ENCODE peak calls at places on chromosomes 7 and 10, in eight cellular contexts. C is AG04450; L is RWPE2; J is upper lobe of right lung; V is HCT116; Y is cardiac muscle cell; M is heart right ventricle; W is CD4-positive, alpha-beta T cell. S is an unnamed sample. For H3K9me3 and H3K27me3, the result is how much of the 10 kb centered on the place peaks cover.

GRCh38 chr10:58641708-58642107 is 129.0 kb downstream of the BICC1 start:
- DNase-seq in C (no peak), L (no peak), J (no peak), V (no peak), Y (peak), M (no peak), W (no peak), S (no peak)

GRCh38 chr10:52729259-52730104 is 43.1 kb downstream of the MBL2 start:
- DNase-seq in C (no peak), L (no peak), J (no peak), V (peak), Y (peak), M (no peak), W (no peak), S (no peak)

GRCh38 chr7:136869006-136869961 is 832 bp downstream of the CHRM2 start:
- DNase-seq in C (no peak), L (no peak), J (peak), V (no peak), Y (peak), M (peak), W (no peak), S (peak)

GRCh38 chr7:130733866-130734524 is at the start of gene KLF14:
- DNase-seq in C (no peak), L (no peak), J (peak), V (peak), Y (peak), M (no peak), W (peak), S (peak)

GRCh38 chr7:79212334-79212733 is 241.1 kb downstream of the MAGI2 start:
- DNase-seq in C (no peak), L (no peak), J (no peak), V (no peak), Y (no peak), M (no peak), W (no peak), S (no peak)

GRCh38 chr10:74008212-74008731 is 10.4 kb downstream of the VCL start:
- DNase-seq in C (peak), L (no peak), J (no peak), V (no peak), Y (peak), M (no peak), W (no peak), S (no peak)

GRCh38 chr7:80302078-80302477 is 167.4 kb downstream of the GNAI1 start:
- DNase-seq in C (no peak), L (no peak), J (no peak), V (no peak), Y (no peak), M (no peak), W (no peak), S (no peak)

GRCh38 chr10:128633864-128634541 is 507.8 kb upstream of the MKI67 start:
- DNase-seq in C (no peak), L (no peak), J (no peak), V (no peak), Y (peak), M (no peak), W (no peak), S (no peak)

GRCh38 chr10:16519908-16520861 is 1.5 kb downstream of the C1QL3 start:
- DNase-seq in C (no peak), L (no peak), J (no peak), V (no peak), Y (no peak), M (no peak), W (no peak), S (no peak)

GRCh38 chr10:1050145-1050544 is 1.2 kb upstream of the IDI1 start:
- DNase-seq in C (no peak), L (no peak), J (no peak), V (no peak), Y (peak), M (no peak), W (peak), S (peak)

GRCh38 chr10:102227050-102227449 is 951 bp downstream of the ELOVL3 start:
- DNase-seq in C (no peak), L (no peak), J (peak), V (no peak), Y (peak), M (no peak), W (no peak), S (no peak)

GRCh38 chr7:113087278-113087998 is 811 bp upstream of the GPR85 start:
- DNase-seq in C (peak), L (no peak), J (no peak), V (no peak), Y (peak), M (no peak), W (no peak), S (no peak)

GRCh38 chr7:128889121-128889520 is 21.4 kb downstream of the KCP start:
- DNase-seq in C (no peak), L (no peak), J (peak), V (no peak), Y (no peak), M (no peak), W (no peak), S (no peak)

GRCh38 chr10:45278860-45279498 is 36.4 kb downstream of the OR13A1 start:
- DNase-seq in C (no peak), L (no peak), J (no peak), V (no peak), Y (no peak), M (no peak), W (no peak), S (no peak)

GRCh38 chr7:24751484-24751883 is 5.8 kb downstream of the GSDME start:
- DNase-seq in C (no peak), L (no peak), J (no peak), V (no peak), Y (no peak), M (no peak), W (no peak), S (no peak)

GRCh38 chr7:101553018-101553770 is 75.9 kb downstream of the MYL10 start:
- DNase-seq in C (no peak), L (no peak), J (peak), V (no peak), Y (no peak), M (no peak), W (no peak), S (no peak)

GRCh38 chr7:69687739-69688431 is 89.6 kb downstream of the AUTS2 start:
- DNase-seq in C (no peak), L (no peak), J (no peak), V (no peak), Y (no peak), M (no peak), W (no peak), S (no peak)

GRCh38 chr10:127464561-127464960 is 84.5 kb upstream of the NPS start:
- DNase-seq in C (no peak), L (no peak), J (no peak), V (no peak), Y (no peak), M (no peak), W (no peak), S (no peak)

GRCh38 chr7:143263266-143264195 is at the start of gene GSTK1:
- DNase-seq in C (peak), L (peak), J (peak), V (peak), Y (peak), M (peak), W (peak), S (peak)

GRCh38 chr10:3812141-3812540 is 27.1 kb upstream of the KLF6 start:
- DNase-seq in C (no peak), L (no peak), J (no peak), V (no peak), Y (no peak), M (peak), W (no peak), S (no peak)

GRCh38 chr10:74306227-74306982 is 155.4 kb downstream of the ADK start:
- DNase-seq in C (no peak), L (no peak), J (no peak), V (no peak), Y (no peak), M (no peak), W (no peak), S (no peak)

GRCh38 chr7:147519062-147519461 is 1071.5 kb upstream of the C7orf33 start:
- DNase-seq in C (no peak), L (no peak), J (no peak), V (no peak), Y (peak), M (no peak), W (no peak), S (no peak)

DNA sequence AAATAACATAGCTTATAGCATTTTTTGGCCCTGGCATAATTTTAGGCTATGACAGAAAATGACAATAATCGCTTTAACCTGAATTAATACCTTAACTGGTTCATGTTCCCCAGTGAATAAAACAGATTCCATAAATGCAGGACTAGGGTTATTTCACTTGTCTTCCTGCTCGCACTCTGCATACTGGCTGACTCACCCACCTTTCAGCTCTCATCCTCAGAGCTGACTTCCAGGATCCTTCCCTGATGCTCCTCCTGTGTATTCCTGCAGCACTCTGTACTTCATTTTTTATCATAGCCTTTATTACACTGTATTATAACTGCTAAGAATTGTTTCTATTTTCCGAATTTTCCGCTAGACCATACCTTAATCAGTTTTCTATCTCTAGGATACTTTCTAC is 123.7 kb downstream of the AVL9 start:
- DNase-seq in C (no peak), L (no peak), J (no peak), V (no peak), Y (no peak), M (no peak), W (no peak), S (no peak)
- H3K27ac ChIP-seq in C (no peak), L (no peak), J (no peak), V (no peak), Y (no peak), M (no peak), W (no peak), S (no peak)

DNA sequence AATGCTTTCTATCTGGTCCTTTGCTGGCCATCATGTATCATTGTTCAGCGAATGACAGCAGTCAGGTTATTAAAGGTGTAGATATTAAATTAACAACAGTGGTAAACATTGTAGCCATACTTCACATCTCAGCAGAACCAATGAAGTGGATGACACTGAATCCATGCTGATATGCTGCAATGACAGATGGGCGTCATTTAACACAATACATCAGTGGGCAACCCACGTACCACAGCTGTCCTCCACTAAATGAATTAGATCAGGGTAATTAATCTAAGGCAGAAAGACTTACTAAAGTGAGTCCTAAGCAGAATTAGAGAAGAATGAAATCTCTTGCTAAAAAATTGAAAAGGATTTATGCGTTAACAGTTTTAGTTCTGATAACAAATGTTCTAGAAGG is 767.3 kb downstream of the NXPH1 start:
- DNase-seq in C (no peak), L (no peak), J (no peak), V (no peak), Y (no peak), M (no peak), W (no peak), S (no peak)
- H3K9me3 ChIP-seq in C (under half), L (under half), J (under half), V (under half), Y (under half), M (under half), W (under half), S (under half)

DNA sequence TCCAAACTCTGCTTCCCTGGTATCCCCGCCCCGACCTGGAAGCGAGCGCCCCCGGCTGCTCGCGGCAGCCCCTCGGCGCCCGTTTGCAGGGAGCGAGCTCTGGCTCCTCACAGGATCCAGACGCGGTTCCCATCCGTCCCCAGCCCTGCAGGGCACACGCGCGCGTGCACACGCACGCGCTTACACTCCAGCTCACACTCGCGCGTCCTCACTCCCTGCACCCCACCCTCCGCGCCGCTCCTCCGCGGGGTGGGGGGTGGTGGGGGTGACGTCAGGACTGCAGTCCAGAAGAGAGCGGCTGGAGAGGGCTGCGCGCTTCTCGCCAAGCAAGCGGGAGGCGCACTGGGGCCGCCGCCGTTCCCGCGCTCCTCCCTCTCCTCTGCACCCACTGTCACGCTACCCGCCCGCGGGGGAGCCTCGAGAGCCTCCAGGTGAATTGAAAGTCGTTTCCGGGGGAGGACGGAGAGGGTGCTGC is 255.6 kb downstream of the OTUD1 start:
- DNase-seq in C (no peak), L (no peak), J (no peak), V (no peak), Y (no peak), M (no peak), W (no peak), S (no peak)
- H3K27me3 ChIP-seq in C (under half), L (half or more), J (half or more), V (under half), Y (half or more), M (under half), W (half or more), S (under half)

DNA sequence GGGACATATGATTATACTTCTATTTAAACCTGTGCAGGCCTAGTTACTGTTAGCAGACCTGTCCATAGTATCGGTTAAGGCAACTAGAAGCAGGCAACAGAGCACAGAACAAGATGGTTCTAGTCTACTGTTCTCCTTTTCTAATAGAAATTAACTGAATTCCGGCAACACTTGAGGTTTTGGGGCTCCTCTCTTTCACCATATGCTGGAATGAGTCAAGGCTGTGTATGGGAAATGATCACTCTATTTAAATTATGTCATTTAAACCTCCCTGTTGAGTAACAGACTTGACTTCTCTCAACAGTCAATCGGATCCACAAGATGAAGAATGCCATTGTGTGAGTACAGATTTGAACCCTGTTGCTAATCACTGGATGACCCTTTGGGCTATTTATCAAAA is 6.2 kb upstream of the OTUD1 start:
- DNase-seq in C (no peak), L (no peak), J (no peak), V (no peak), Y (no peak), M (no peak), W (no peak), S (no peak)
- H3K27ac ChIP-seq in C (no peak), L (peak), J (no peak), V (no peak), Y (no peak), M (peak), W (no peak), S (no peak)

GRCh38 chr7:42869131-42870020 is 42.5 kb downstream of the C7orf25 start:
- DNase-seq in C (no peak), L (no peak), J (no peak), V (peak), Y (no peak), M (no peak), W (no peak), S (no peak)
- H3K9me3 ChIP-seq in C (under half), L (under half), J (under half), V (under half), Y (under half), M (under half), W (under half), S (under half)

DNA sequence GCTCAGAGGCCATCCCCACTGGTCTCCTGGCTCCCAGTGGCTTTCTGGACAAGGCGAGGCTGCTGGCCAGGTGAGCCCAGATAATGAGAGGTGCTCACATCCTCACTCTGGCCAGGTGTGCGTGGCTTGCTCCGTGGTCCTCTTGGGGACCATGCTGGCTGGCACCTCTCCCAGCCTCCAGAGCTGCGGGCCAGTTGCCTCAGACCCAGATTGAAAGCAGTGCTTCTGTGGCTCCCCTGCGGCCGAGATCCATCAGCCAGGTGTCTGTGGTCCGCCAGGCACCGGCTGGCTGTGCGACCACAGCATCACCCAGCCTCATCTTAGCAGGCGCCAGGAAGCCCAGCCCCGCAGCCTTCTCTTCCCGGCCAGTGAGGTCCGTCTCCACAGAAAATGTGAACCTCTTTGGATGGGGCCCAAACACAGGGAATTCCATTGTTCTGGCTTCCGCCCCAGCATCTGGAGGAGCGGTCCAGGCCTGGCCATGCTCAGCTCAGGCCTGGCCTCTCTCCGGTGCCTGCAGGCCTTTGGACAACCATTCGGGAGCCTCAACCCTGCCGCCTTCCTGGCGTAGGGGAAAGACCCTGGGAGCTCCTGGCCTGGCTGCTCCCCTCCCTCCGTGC is 5.2 kb upstream of the TTYH3 start:
- DNase-seq in C (no peak), L (no peak), J (no peak), V (no peak), Y (peak), M (peak), W (no peak), S (peak)
- H3K27me3 ChIP-seq in C (under half), L (under half), J (under half), V (under half), Y (under half), M (under half), W (under half), S (under half)

GRCh38 chr10:14047431-14047830 is 283.3 kb downstream of the FRMD4A start:
- DNase-seq in C (no peak), L (no peak), J (no peak), V (no peak), Y (no peak), M (no peak), W (no peak), S (no peak)
- H3K27ac ChIP-seq in C (no peak), L (no peak), J (no peak), V (no peak), Y (no peak), M (no peak), W (no peak), S (no peak)

GRCh38 chr7:158121441-158122045 is 466.1 kb downstream of the PTPRN2 start:
- DNase-seq in C (no peak), L (peak), J (peak), V (no peak), Y (no peak), M (no peak), W (no peak), S (no peak)
- H3K9me3 ChIP-seq in C (half or more), L (under half), J (under half), V (under half), Y (under half), M (under half), W (under half), S (under half)

GRCh38 chr7:4711093-4711492 is 29.0 kb downstream of the FOXK1 start:
- DNase-seq in C (no peak), L (no peak), J (no peak), V (no peak), Y (no peak), M (no peak), W (no peak), S (no peak)
- H3K27me3 ChIP-seq in C (under half), L (under half), J (under half), V (under half), Y (under half), M (under half), W (under half), S (under half)

GRCh38 chr10:110863956-110864355 is 7.8 kb upstream of the PDCD4 start:
- DNase-seq in C (no peak), L (no peak), J (no peak), V (no peak), Y (no peak), M (no peak), W (no peak), S (no peak)

GRCh38 chr10:110863361-110863760 is 8.4 kb upstream of the PDCD4 start:
- DNase-seq in C (no peak), L (no peak), J (no peak), V (no peak), Y (no peak), M (no peak), W (no peak), S (no peak)

GRCh38 chr10:110861476-110861875 is 10.3 kb upstream of the PDCD4 start:
- DNase-seq in C (no peak), L (no peak), J (no peak), V (no peak), Y (no peak), M (no peak), W (no peak), S (no peak)

GRCh38 chr10:110861930-110862677 is 9.6 kb upstream of the PDCD4 start:
- DNase-seq in C (no peak), L (no peak), J (no peak), V (no peak), Y (no peak), M (no peak), W (no peak), S (no peak)

GRCh38 chr10:110862961-110863360 is 8.8 kb upstream of the PDCD4 start:
- DNase-seq in C (no peak), L (no peak), J (no peak), V (no peak), Y (no peak), M (no peak), W (no peak), S (no peak)
- H3K27ac ChIP-seq in C (no peak), L (peak), J (peak), V (no peak), Y (no peak), M (peak), W (peak), S (peak)